ENCODE peak calls at places on chromosomes 12 and 14, in ten cellular contexts. One of them, this sample, is unnamed.
A peak's percentile ranks its signal among the peaks of the same experiment; 100 is the strongest.

GRCh38 chr12:11705010-11705409 is 55.5 kb downstream of the ETV6 start:
- DNase-seq in astrocyte: peak; percentile 96
- DNase-seq in cardiac muscle cell: no peak
- DNase-seq in left lung: no peak
- DNase-seq in RWPE2: no peak
- DNase-seq in stomach: no peak
- DNase-seq in body of pancreas: peak; percentile 52
- DNase-seq in neuronal stem cell: no peak
- DNase-seq in tibial artery: no peak
- DNase-seq in neural progenitor cell: no peak
- DNase-seq in this sample: no peak

GRCh38 chr12:112347521-112347920 is 34.7 kb downstream of the HECTD4 start:
- DNase-seq in astrocyte: peak; percentile 93
- DNase-seq in tibial artery: no peak
- DNase-seq in stomach: no peak
- DNase-seq in neuronal stem cell: no peak
- DNase-seq in left lung: no peak
- DNase-seq in neural progenitor cell: no peak
- DNase-seq in RWPE2: no peak
- DNase-seq in cardiac muscle cell: peak; percentile 42
- DNase-seq in body of pancreas: no peak
- DNase-seq in this sample: no peak

GRCh38 chr12:127558363-127558762 is 708.6 kb upstream of the TMEM132C start:
- DNase-seq in RWPE2: no peak
- DNase-seq in neuronal stem cell: no peak
- DNase-seq in left lung: no peak
- DNase-seq in cardiac muscle cell: no peak
- DNase-seq in stomach: no peak
- DNase-seq in body of pancreas: no peak
- DNase-seq in tibial artery: no peak
- DNase-seq in neural progenitor cell: no peak
- DNase-seq in astrocyte: no peak
- DNase-seq in this sample: no peak

GRCh38 chr12:95205685-95206084 is 11.6 kb downstream of the FGD6 start:
- DNase-seq in left lung: no peak
- DNase-seq in body of pancreas: no peak
- DNase-seq in tibial artery: no peak
- DNase-seq in neuronal stem cell: peak; percentile 32
- DNase-seq in neural progenitor cell: peak; percentile 45
- DNase-seq in RWPE2: peak; percentile 62
- DNase-seq in astrocyte: peak; percentile 86
- DNase-seq in stomach: no peak
- DNase-seq in cardiac muscle cell: peak; percentile 32
- DNase-seq in this sample: no peak

GRCh38 chr14:101912841-101913240 is 51.5 kb upstream of the DYNC1H1 start:
- DNase-seq in cardiac muscle cell: no peak
- DNase-seq in tibial artery: no peak
- DNase-seq in neuronal stem cell: no peak
- DNase-seq in stomach: no peak
- DNase-seq in body of pancreas: no peak
- DNase-seq in astrocyte: no peak
- DNase-seq in neural progenitor cell: no peak
- DNase-seq in left lung: no peak
- DNase-seq in RWPE2: no peak
- DNase-seq in this sample: no peak

GRCh38 chr12:32108829-32109228 is 2.2 kb downstream of the BICD1 start:
- DNase-seq in body of pancreas: no peak
- DNase-seq in RWPE2: no peak
- DNase-seq in stomach: no peak
- DNase-seq in cardiac muscle cell: no peak
- DNase-seq in left lung: no peak
- DNase-seq in astrocyte: no peak
- DNase-seq in neuronal stem cell: no peak
- DNase-seq in neural progenitor cell: no peak
- DNase-seq in tibial artery: no peak
- DNase-seq in this sample: no peak

GRCh38 chr12:131176926-131177325 is 223.2 kb downstream of the ADGRD1 start:
- DNase-seq in RWPE2: no peak
- DNase-seq in tibial artery: no peak
- DNase-seq in stomach: no peak
- DNase-seq in cardiac muscle cell: no peak
- DNase-seq in left lung: no peak
- DNase-seq in neural progenitor cell: no peak
- DNase-seq in body of pancreas: no peak
- DNase-seq in astrocyte: no peak
- DNase-seq in neuronal stem cell: no peak
- DNase-seq in this sample: no peak

GRCh38 chr12:21713138-21713537 is 55.5 kb upstream of the LDHB start:
- DNase-seq in body of pancreas: no peak
- DNase-seq in astrocyte: no peak
- DNase-seq in neural progenitor cell: no peak
- DNase-seq in tibial artery: no peak
- DNase-seq in RWPE2: no peak
- DNase-seq in stomach: no peak
- DNase-seq in cardiac muscle cell: no peak
- DNase-seq in left lung: no peak
- DNase-seq in neuronal stem cell: no peak
- DNase-seq in this sample: no peak

GRCh38 chr12:87529386-87529785 is 499.8 kb downstream of the C12orf50 start:
- DNase-seq in cardiac muscle cell: no peak
- DNase-seq in neuronal stem cell: no peak
- DNase-seq in tibial artery: no peak
- DNase-seq in left lung: no peak
- DNase-seq in stomach: no peak
- DNase-seq in astrocyte: no peak
- DNase-seq in RWPE2: no peak
- DNase-seq in neural progenitor cell: no peak
- DNase-seq in body of pancreas: no peak
- DNase-seq in this sample: no peak

GRCh38 chr12:111430418-111431353 is 25.0 kb downstream of the SH2B3 start:
- DNase-seq in body of pancreas: no peak
- DNase-seq in left lung: no peak
- DNase-seq in cardiac muscle cell: no peak
- DNase-seq in astrocyte: no peak
- DNase-seq in tibial artery: no peak
- DNase-seq in neural progenitor cell: no peak
- DNase-seq in RWPE2: peak; percentile 47
- DNase-seq in stomach: no peak
- DNase-seq in neuronal stem cell: no peak
- DNase-seq in this sample: peak; percentile 76

GRCh38 chr14:58864751-58865519 is 227.2 kb downstream of the DACT1 start:
- DNase-seq in RWPE2: no peak
- DNase-seq in neural progenitor cell: no peak
- DNase-seq in stomach: no peak
- DNase-seq in body of pancreas: no peak
- DNase-seq in tibial artery: no peak
- DNase-seq in neuronal stem cell: no peak
- DNase-seq in cardiac muscle cell: no peak
- DNase-seq in left lung: no peak
- DNase-seq in astrocyte: peak; percentile 86
- DNase-seq in this sample: no peak

GRCh38 chr12:29054790-29055663 is 94.1 kb upstream of the FAR2 start:
- DNase-seq in left lung: no peak
- DNase-seq in tibial artery: no peak
- DNase-seq in astrocyte: peak; percentile 13
- DNase-seq in body of pancreas: no peak
- DNase-seq in stomach: no peak
- DNase-seq in RWPE2: no peak
- DNase-seq in cardiac muscle cell: peak; percentile 3
- DNase-seq in neuronal stem cell: no peak
- DNase-seq in neural progenitor cell: no peak
- DNase-seq in this sample: no peak

GRCh38 chr14:98070521-98070920 is 1201.5 kb downstream of the BCL11B start:
- DNase-seq in left lung: no peak
- DNase-seq in RWPE2: no peak
- DNase-seq in neural progenitor cell: no peak
- DNase-seq in cardiac muscle cell: no peak
- DNase-seq in astrocyte: no peak
- DNase-seq in body of pancreas: no peak
- DNase-seq in stomach: no peak
- DNase-seq in neuronal stem cell: no peak
- DNase-seq in tibial artery: no peak
- DNase-seq in this sample: no peak

GRCh38 chr14:33711761-33712160 is 239.1 kb downstream of the EGLN3 start:
- DNase-seq in left lung: no peak
- DNase-seq in astrocyte: no peak
- DNase-seq in cardiac muscle cell: no peak
- DNase-seq in tibial artery: no peak
- DNase-seq in stomach: no peak
- DNase-seq in body of pancreas: no peak
- DNase-seq in neural progenitor cell: no peak
- DNase-seq in neuronal stem cell: no peak
- DNase-seq in RWPE2: no peak
- DNase-seq in this sample: no peak

GRCh38 chr14:74463697-74464096 is 29.4 kb downstream of the NPC2 start:
- DNase-seq in neuronal stem cell: no peak
- DNase-seq in cardiac muscle cell: no peak
- DNase-seq in astrocyte: no peak
- DNase-seq in body of pancreas: no peak
- DNase-seq in neural progenitor cell: no peak
- DNase-seq in tibial artery: no peak
- DNase-seq in RWPE2: no peak
- DNase-seq in stomach: no peak
- DNase-seq in left lung: no peak
- DNase-seq in this sample: no peak
- H3K4me1 ChIP-seq in neuronal stem cell: peaks cover 6% of the 10 kb centered on the region
- H3K4me1 ChIP-seq in cardiac muscle cell: peaks cover 12% of the 10 kb centered on the region
- H3K4me1 ChIP-seq in astrocyte: no peaks in the 10 kb centered on the region
- H3K4me1 ChIP-seq in body of pancreas: no peaks in the 10 kb centered on the region
- H3K4me1 ChIP-seq in neural progenitor cell: no peaks in the 10 kb centered on the region
- H3K4me1 ChIP-seq in tibial artery: no peaks in the 10 kb centered on the region
- H3K4me1 ChIP-seq in RWPE2: no peaks in the 10 kb centered on the region
- H3K4me1 ChIP-seq in stomach: no peaks in the 10 kb centered on the region
- H3K4me1 ChIP-seq in left lung: no peaks in the 10 kb centered on the region
- H3K4me1 ChIP-seq in this sample: no peaks in the 10 kb centered on the region

DNA sequence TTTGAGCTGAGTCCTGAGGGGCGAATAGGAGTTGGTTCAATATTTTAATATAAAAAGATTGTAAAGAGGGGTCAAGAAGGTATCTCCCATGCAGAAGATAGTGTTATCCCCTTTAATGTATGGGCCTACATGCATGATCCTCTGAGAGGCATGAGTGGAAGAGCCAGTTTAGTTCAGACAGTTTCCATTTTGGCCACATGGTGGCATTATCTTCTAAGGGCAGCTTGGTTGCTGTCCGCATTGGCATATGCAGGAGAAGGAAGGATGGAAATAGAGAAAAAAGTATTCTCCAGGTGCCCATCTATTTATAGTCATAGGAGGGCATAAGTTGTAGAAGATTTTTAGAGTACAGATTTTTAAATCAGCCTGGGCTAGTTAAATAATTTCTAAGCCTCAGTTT is 5.4 kb downstream of the SAMD4A start:
- DNase-seq in neuronal stem cell: no peak
- DNase-seq in stomach: no peak
- DNase-seq in left lung: no peak
- DNase-seq in tibial artery: no peak
- DNase-seq in body of pancreas: no peak
- DNase-seq in RWPE2: no peak
- DNase-seq in astrocyte: no peak
- DNase-seq in neural progenitor cell: peak; percentile 65
- DNase-seq in cardiac muscle cell: peak; percentile 53
- DNase-seq in this sample: no peak
- H3K4me3 ChIP-seq in neuronal stem cell: no peak overlapping the region
- H3K4me3 ChIP-seq in stomach: no peak overlapping the region
- H3K4me3 ChIP-seq in left lung: no peak overlapping the region
- H3K4me3 ChIP-seq in tibial artery: no peak overlapping the region
- H3K4me3 ChIP-seq in body of pancreas: no peak overlapping the region
- H3K4me3 ChIP-seq in RWPE2: no peak overlapping the region
- H3K4me3 ChIP-seq in astrocyte: no peak overlapping the region
- H3K4me3 ChIP-seq in neural progenitor cell: no peak overlapping the region
- H3K4me3 ChIP-seq in cardiac muscle cell: no peak overlapping the region
- H3K4me3 ChIP-seq in this sample: no peak overlapping the region

DNA sequence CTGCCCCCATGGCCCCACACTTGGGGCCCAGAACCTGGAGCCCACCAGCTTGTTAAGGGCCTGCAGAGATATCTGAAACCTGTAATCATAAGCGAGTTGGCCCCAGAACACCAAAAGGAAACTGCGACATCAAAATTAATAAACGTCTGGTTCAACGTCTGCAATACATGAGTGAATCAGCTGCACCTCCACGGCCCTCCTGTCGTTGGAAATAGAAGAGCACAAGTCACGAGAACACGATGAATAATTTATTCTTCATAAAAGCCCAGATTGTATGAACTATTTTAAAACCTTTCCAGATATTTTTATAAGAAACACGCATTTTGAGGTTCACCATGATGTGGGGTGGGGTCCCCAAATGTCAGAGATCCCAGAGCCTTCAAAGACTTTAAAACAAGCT is 9.7 kb upstream of the CMKLR1 start:
- DNase-seq in RWPE2: no peak
- DNase-seq in left lung: no peak
- DNase-seq in stomach: no peak
- DNase-seq in neural progenitor cell: no peak
- DNase-seq in tibial artery: no peak
- DNase-seq in cardiac muscle cell: no peak
- DNase-seq in neuronal stem cell: no peak
- DNase-seq in body of pancreas: no peak
- DNase-seq in astrocyte: no peak
- DNase-seq in this sample: no peak
- H3K4me1 ChIP-seq in RWPE2: no peaks in the 10 kb centered on the region
- H3K4me1 ChIP-seq in left lung: no peaks in the 10 kb centered on the region
- H3K4me1 ChIP-seq in stomach: no peaks in the 10 kb centered on the region
- H3K4me1 ChIP-seq in neural progenitor cell: peaks cover 5% of the 10 kb centered on the region
- H3K4me1 ChIP-seq in tibial artery: peaks cover 11% of the 10 kb centered on the region
- H3K4me1 ChIP-seq in cardiac muscle cell: no peaks in the 10 kb centered on the region
- H3K4me1 ChIP-seq in neuronal stem cell: peaks cover 3% of the 10 kb centered on the region
- H3K4me1 ChIP-seq in body of pancreas: no peaks in the 10 kb centered on the region
- H3K4me1 ChIP-seq in astrocyte: no peaks in the 10 kb centered on the region
- H3K4me1 ChIP-seq in this sample: no peaks in the 10 kb centered on the region

GRCh38 chr14:105486333-105486973 is at the start of gene CRIP1:
- DNase-seq in astrocyte: no peak
- DNase-seq in left lung: no peak
- DNase-seq in RWPE2: no peak
- DNase-seq in neural progenitor cell: no peak
- DNase-seq in tibial artery: no peak
- DNase-seq in stomach: no peak
- DNase-seq in cardiac muscle cell: no peak
- DNase-seq in body of pancreas: no peak
- DNase-seq in neuronal stem cell: no peak
- DNase-seq in this sample: no peak

GRCh38 chr14:105486974-105487448 is 325 bp downstream of the CRIP1 start:
- DNase-seq in neuronal stem cell: no peak
- DNase-seq in body of pancreas: no peak
- DNase-seq in cardiac muscle cell: no peak
- DNase-seq in astrocyte: no peak
- DNase-seq in neural progenitor cell: peak; percentile 45
- DNase-seq in tibial artery: peak; percentile 95
- DNase-seq in RWPE2: no peak
- DNase-seq in stomach: no peak
- DNase-seq in left lung: peak; percentile 70
- DNase-seq in this sample: peak; percentile 52

GRCh38 chr14:105487986-105488777 is 1.5 kb downstream of the CRIP1 start:
- DNase-seq in stomach: no peak
- DNase-seq in neuronal stem cell: no peak
- DNase-seq in body of pancreas: no peak
- DNase-seq in RWPE2: no peak
- DNase-seq in astrocyte: no peak
- DNase-seq in cardiac muscle cell: no peak
- DNase-seq in neural progenitor cell: no peak
- DNase-seq in left lung: peak; percentile 76
- DNase-seq in tibial artery: no peak
- DNase-seq in this sample: no peak

GRCh38 chr14:105488781-105489606 is 2.1 kb upstream of the TEDC1 start:
- DNase-seq in astrocyte: no peak
- DNase-seq in body of pancreas: no peak
- DNase-seq in left lung: no peak
- DNase-seq in RWPE2: no peak
- DNase-seq in tibial artery: no peak
- DNase-seq in stomach: no peak
- DNase-seq in neural progenitor cell: peak; percentile 53
- DNase-seq in neuronal stem cell: no peak
- DNase-seq in cardiac muscle cell: no peak
- DNase-seq in this sample: no peak

GRCh38 chr14:105487449-105487985 is 831 bp downstream of the CRIP1 start:
- DNase-seq in tibial artery: peak; percentile 81
- DNase-seq in stomach: peak; percentile 62
- DNase-seq in cardiac muscle cell: no peak
- DNase-seq in astrocyte: no peak
- DNase-seq in neural progenitor cell: peak; percentile 58
- DNase-seq in body of pancreas: no peak
- DNase-seq in RWPE2: no peak
- DNase-seq in left lung: peak; percentile 83
- DNase-seq in neuronal stem cell: no peak
- DNase-seq in this sample: peak; percentile 65
- H3K4me3 ChIP-seq in tibial artery: peak overlapping the region; percentile 65
- H3K4me3 ChIP-seq in stomach: peak overlapping the region; percentile 42
- H3K4me3 ChIP-seq in cardiac muscle cell: peak overlapping the region; percentile 26
- H3K4me3 ChIP-seq in astrocyte: no peak overlapping the region
- H3K4me3 ChIP-seq in neural progenitor cell: peak overlapping the region; percentile 42
- H3K4me3 ChIP-seq in body of pancreas: no peak overlapping the region
- H3K4me3 ChIP-seq in RWPE2: peak overlapping the region; percentile 24
- H3K4me3 ChIP-seq in left lung: peak overlapping the region; percentile 81
- H3K4me3 ChIP-seq in neuronal stem cell: peak overlapping the region; percentile 8
- H3K4me3 ChIP-seq in this sample: peak overlapping the region; percentile 71

This sample was measured in effector memory CD4-positive, alpha-beta T cell.